ENCODE peak calls at places on chromosomes 16 and 17, in five cellular contexts. T, A, C, Q and X are unnamed samples.

GRCh38 chr17:31715436-31715835 is 143.6 kb downstream of the COPRS start:
- DNase-seq in T (peak; percentile 49), A (no peak), C (no peak), Q (no peak), X (no peak)

GRCh38 chr16:50611332-50611934 is 63.2 kb downstream of the NKD1 start:
- DNase-seq in T (no peak), A (no peak), C (no peak), Q (no peak), X (no peak)

GRCh38 chr17:49565948-49566491 is 9.7 kb upstream of the NXPH3 start:
- DNase-seq in T (peak; percentile 94), A (peak; percentile 49), C (no peak), Q (no peak), X (no peak)

GRCh38 chr16:81313731-81314602 is 795 bp upstream of the GAN start:
- DNase-seq in T (no peak), A (no peak), C (no peak), Q (no peak), X (no peak)

GRCh38 chr16:66874079-66874775 is 6.1 kb upstream of the PDP2 start:
- DNase-seq in T (no peak), A (no peak), C (no peak), Q (no peak), X (no peak)

GRCh38 chr16:55949518-55949917 is 74.3 kb upstream of the CES5A start:
- DNase-seq in T (no peak), A (no peak), C (no peak), Q (no peak), X (no peak)

GRCh38 chr17:40646791-40647548 is 648 bp downstream of the SMARCE1 start:
- DNase-seq in T (no peak), A (peak; percentile 24), C (no peak), Q (no peak), X (peak; percentile 26)

GRCh38 chr16:11498683-11499082 is 88.0 kb downstream of the LITAF start:
- DNase-seq in T (no peak), A (no peak), C (no peak), Q (no peak), X (no peak)

GRCh38 chr17:65100316-65101140 is 36.6 kb upstream of the RGS9 start:
- DNase-seq in T (peak; percentile 92), A (peak; percentile 73), C (peak; percentile 56), Q (peak; percentile 79), X (peak; percentile 69)

GRCh38 chr16:85573696-85574641 is 39.2 kb upstream of the GSE1 start:
- DNase-seq in T (peak; percentile 89), A (peak; percentile 19), C (no peak), Q (no peak), X (no peak)

GRCh38 chr17:65078441-65079160 is 22.1 kb upstream of the GNA13 start:
- DNase-seq in T (no peak), A (no peak), C (no peak), Q (no peak), X (no peak)

GRCh38 chr16:4147236-4147635 is 31.0 kb upstream of the ADCY9 start:
- DNase-seq in T (no peak), A (no peak), C (no peak), Q (no peak), X (no peak)

GRCh38 chr16:3984111-3985060 is 103.9 kb upstream of the CREBBP start:
- DNase-seq in T (no peak), A (no peak), C (no peak), Q (no peak), X (no peak)

GRCh38 chr17:29158515-29159275 is 21.5 kb downstream of the MYO18A start:
- DNase-seq in T (peak; percentile 58), A (no peak), C (no peak), Q (no peak), X (no peak)

GRCh38 chr17:28364665-28365363 is at the start of gene SEBOX:
- DNase-seq in T (no peak), A (no peak), C (no peak), Q (no peak), X (no peak)

GRCh38 chr16:79598341-79599181 is 2.0 kb downstream of the MAF start:
- DNase-seq in T (peak; percentile 80), A (peak; percentile 68), C (no peak), Q (peak; percentile 50), X (peak; percentile 17)

GRCh38 chr17:82863941-82864720 is 24.3 kb upstream of the ZNF750 start:
- DNase-seq in T (no peak), A (no peak), C (peak; percentile 64), Q (peak; percentile 93), X (peak; percentile 81)

GRCh38 chr16:88369447-88370008 is 13.2 kb upstream of the ZNF469 start:
- DNase-seq in T (no peak), A (no peak), C (no peak), Q (no peak), X (no peak)

GRCh38 chr17:27491713-27492190 is 35.5 kb downstream of the KSR1 start:
- DNase-seq in T (no peak), A (no peak), C (no peak), Q (no peak), X (no peak)

GRCh38 chr16:48194828-48195566 is 39.2 kb upstream of the ABCC12 start:
- DNase-seq in T (no peak), A (peak; percentile 92), C (no peak), Q (no peak), X (no peak)

GRCh38 chr16:314351-314750 is 31.4 kb downstream of the PDIA2 start:
- DNase-seq in T (no peak), A (no peak), C (no peak), Q (no peak), X (no peak)

GRCh38 chr17:3710951-3711383 is 12.7 kb upstream of the HASPIN start:
- DNase-seq in T (no peak), A (no peak), C (peak; percentile 37), Q (peak; percentile 89), X (peak; percentile 71)

GRCh38 chr17:36703860-36704266 is 102.5 kb downstream of the MRM1 start:
- DNase-seq in T (no peak), A (no peak), C (peak; percentile 18), Q (peak; percentile 23), X (peak; percentile 33)

GRCh38 chr17:82021728-82022309 is 859 bp downstream of the CENPX start:
- DNase-seq in T (no peak), A (no peak), C (no peak), Q (no peak), X (no peak)

GRCh38 chr16:28321700-28322411 is 29.5 kb downstream of the SBK1 start:
- DNase-seq in T (no peak), A (no peak), C (no peak), Q (no peak), X (no peak)

GRCh38 chr17:8880466-8880865 is 13.0 kb upstream of the PIK3R6 start:
- DNase-seq in T (no peak), A (no peak), C (no peak), Q (no peak), X (no peak)

GRCh38 chr17:82805254-82805653 is 34.6 kb downstream of the ZNF750 start:
- DNase-seq in T (no peak), A (no peak), C (no peak), Q (no peak), X (no peak)

GRCh38 chr17:57649731-57650484 is 95.2 kb downstream of the CCDC182 start:
- DNase-seq in T (no peak), A (no peak), C (no peak), Q (no peak), X (no peak)

GRCh38 chr17:35731239-35731931 is at the start of gene RASL10B:
- DNase-seq in T (peak; percentile 86), A (peak; percentile 18), C (no peak), Q (peak; percentile 31), X (peak; percentile 56)

GRCh38 chr17:2302740-2303277 is 776 bp downstream of the SMG6 start:
- DNase-seq in T (no peak), A (no peak), C (no peak), Q (no peak), X (no peak)

GRCh38 chr17:32266389-32267269 is 997 bp downstream of the RHBDL3 start:
- DNase-seq in T (no peak), A (no peak), C (no peak), Q (peak; percentile 9), X (peak; percentile 8)

GRCh38 chr16:49280022-49280741 is 1.5 kb downstream of the CBLN1 start:
- DNase-seq in T (no peak), A (peak; percentile 40), C (no peak), Q (no peak), X (no peak)